ENCODE peak calls at places on chromosome 5, in six cellular contexts. L, F, H, C, I and Q are unnamed samples.

GRCh38 chr5:98827161-98827560 is 53.7 kb downstream of the RGMB start:
- DNase-seq in F (no peak), H (no peak), L (peak), C (no peak), I (no peak), Q (peak)

GRCh38 chr5:5014836-5015235 is 125.3 kb upstream of the ADAMTS16 start:
- DNase-seq in H (no peak), I (no peak), C (no peak), F (no peak), L (peak), Q (peak)

GRCh38 chr5:174793684-174794328 is 69.4 kb downstream of the MSX2 start:
- DNase-seq in C (peak), F (peak), L (peak), H (peak), I (peak), Q (peak)

GRCh38 chr5:56301041-56301440 is 67.9 kb upstream of the ANKRD55 start:
- DNase-seq in C (no peak), F (no peak), H (no peak), I (no peak), L (peak), Q (peak)

GRCh38 chr5:112419050-112419595 is at the start of gene EPB41L4A:
- DNase-seq in I (peak), F (peak), H (no peak), C (peak), L (peak), Q (no peak)

GRCh38 chr5:95102080-95102479 is 182.8 kb downstream of the MCTP1 start:
- DNase-seq in C (no peak), I (no peak), F (peak), L (no peak), H (no peak), Q (no peak)

GRCh38 chr5:137283801-137284200 is 215.3 kb downstream of the SPOCK1 start:
- DNase-seq in H (no peak), I (no peak), F (no peak), L (no peak), C (no peak), Q (no peak)

GRCh38 chr5:168740821-168741213 is 161.6 kb upstream of the PANK3 start:
- DNase-seq in H (no peak), I (no peak), F (no peak), C (no peak), L (no peak), Q (no peak)

GRCh38 chr5:5787366-5787765 is 364.9 kb downstream of the ICE1 start:
- DNase-seq in I (no peak), L (no peak), F (no peak), C (no peak), H (no peak), Q (no peak)

GRCh38 chr5:82422751-82423181 is 144.6 kb upstream of the RPS23 start:
- DNase-seq in I (no peak), L (peak), H (no peak), F (no peak), C (no peak), Q (peak)

GRCh38 chr5:39257554-39257953 is 38.2 kb upstream of the FYB1 start:
- DNase-seq in C (no peak), H (no peak), L (no peak), F (no peak), I (no peak), Q (no peak)

GRCh38 chr5:17415282-17415681 is 82.7 kb upstream of the TAF11L2 start:
- DNase-seq in F (no peak), I (no peak), H (no peak), C (peak), L (peak), Q (no peak)

GRCh38 chr5:136080483-136081180 is 51.8 kb downstream of the TGFBI start:
- DNase-seq in C (peak), H (peak), F (peak), I (peak), L (peak), Q (peak)

GRCh38 chr5:147892696-147893296 is 13.5 kb downstream of the C5orf46 start:
- DNase-seq in C (no peak), L (no peak), H (no peak), F (no peak), I (no peak), Q (no peak)

GRCh38 chr5:53882637-53883036 is 322.2 kb downstream of the NDUFS4 start:
- DNase-seq in C (no peak), I (no peak), H (no peak), L (no peak), F (no peak), Q (peak)

GRCh38 chr5:168055141-168055680 is 236.2 kb upstream of the WWC1 start:
- DNase-seq in I (no peak), C (no peak), L (no peak), H (no peak), F (no peak), Q (no peak)

GRCh38 chr5:33258553-33258952 is 182.2 kb upstream of the TARS1 start:
- DNase-seq in I (no peak), L (no peak), F (no peak), H (no peak), C (no peak), Q (peak)

GRCh38 chr5:157485811-157486739 is 26.1 kb downstream of the NIPAL4 start:
- DNase-seq in H (no peak), F (no peak), C (peak), I (no peak), L (no peak), Q (no peak)

GRCh38 chr5:140432916-140433315 is 31.3 kb downstream of the ANKHD1 start:
- DNase-seq in L (no peak), F (no peak), C (no peak), I (no peak), H (no peak), Q (no peak)

GRCh38 chr5:174581483-174581882 is 142.9 kb upstream of the MSX2 start:
- DNase-seq in H (no peak), F (no peak), I (no peak), L (peak), C (no peak), Q (peak)

GRCh38 chr5:140821375-140822280 is at the start of gene PCDHA5:
- DNase-seq in I (no peak), F (no peak), L (peak), C (no peak), H (no peak), Q (peak)

GRCh38 chr5:93126634-93127033 is 454.4 kb downstream of the NR2F1-AS1 start:
- DNase-seq in C (no peak), I (no peak), F (no peak), H (no peak), L (no peak), Q (peak)

GRCh38 chr5:147361441-147362175 is 126.8 kb downstream of the STK32A start:
- DNase-seq in C (no peak), F (no peak), H (no peak), I (no peak), L (no peak), Q (no peak)

GRCh38 chr5:6143523-6143922 is 234.8 kb downstream of the MED10 start:
- DNase-seq in H (peak), F (no peak), L (no peak), C (no peak), I (no peak), Q (no peak)

GRCh38 chr5:6829150-6829784 is 116.0 kb downstream of the TENT4A start:
- DNase-seq in I (no peak), F (no peak), H (no peak), L (no peak), C (no peak), Q (peak)

GRCh38 chr5:67487862-67488261 is 291.3 kb upstream of the CD180 start:
- DNase-seq in H (no peak), L (no peak), F (no peak), I (no peak), C (no peak), Q (no peak)

DNA sequence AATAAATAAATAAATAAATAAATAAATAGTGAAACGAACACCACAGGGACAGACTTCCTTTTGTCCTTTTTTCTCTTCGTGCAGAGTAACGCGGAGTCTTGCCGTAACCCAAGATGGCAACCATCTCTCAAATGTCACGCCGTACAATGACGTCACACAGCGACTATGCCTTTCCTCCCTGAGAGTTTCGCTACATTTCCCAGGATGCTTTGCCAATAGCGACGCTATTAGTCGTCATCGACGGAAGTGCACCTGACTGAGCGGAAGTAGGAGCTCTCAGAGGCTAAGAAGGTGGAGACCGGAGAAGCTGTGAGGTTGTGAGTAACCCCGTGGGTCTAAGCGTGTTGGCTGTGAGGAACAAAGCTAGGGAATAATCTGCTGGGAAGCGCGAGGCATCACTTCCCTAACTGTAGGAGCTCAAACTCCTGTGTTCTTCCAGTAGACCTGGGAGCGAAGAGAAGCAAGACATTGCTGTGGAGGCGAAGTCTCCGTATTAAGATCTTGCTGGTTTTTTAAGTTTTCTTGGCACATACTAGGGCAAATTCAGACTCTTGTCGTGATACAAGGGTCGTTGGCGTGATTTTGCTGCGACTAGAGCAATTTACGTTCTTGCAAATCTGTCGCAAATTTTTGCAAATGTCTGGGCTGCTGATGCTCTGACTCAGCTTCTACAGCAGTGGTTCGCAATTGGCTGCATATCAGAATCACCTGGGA is at the start of gene TTC1:
- DNase-seq in I (peak), L (peak), C (peak), F (peak), H (peak), Q (peak)
- H3K4me3 ChIP-seq in I (peak), L (peak), C (peak), F (peak), H (peak), Q (peak)

GRCh38 chr5:132064738-132065331 is 4.4 kb downstream of the IL3 start:
- DNase-seq in F (peak), C (peak), L (peak), H (peak), I (peak), Q (peak)
- TF ChIP-seq CTCF in F (peak), C (peak), L (peak), H (peak), I (peak), Q (peak)

GRCh38 chr5:90305022-90305720 is 104.4 kb downstream of the CETN3 start:
- DNase-seq in L (no peak), F (no peak), C (no peak), I (no peak), H (no peak), Q (no peak)
- H3K4me3 ChIP-seq in L (no peak), F (no peak), C (no peak), I (no peak), H (no peak), Q (no peak)

GRCh38 chr5:134524219-134524825 is 1.1 kb upstream of the JADE2 start:
- DNase-seq in L (peak), C (peak), H (peak), F (peak), I (peak), Q (peak)
- TF ChIP-seq CTCF in L (no peak), C (peak), H (peak), F (no peak), I (no peak), Q (no peak)

DNA sequence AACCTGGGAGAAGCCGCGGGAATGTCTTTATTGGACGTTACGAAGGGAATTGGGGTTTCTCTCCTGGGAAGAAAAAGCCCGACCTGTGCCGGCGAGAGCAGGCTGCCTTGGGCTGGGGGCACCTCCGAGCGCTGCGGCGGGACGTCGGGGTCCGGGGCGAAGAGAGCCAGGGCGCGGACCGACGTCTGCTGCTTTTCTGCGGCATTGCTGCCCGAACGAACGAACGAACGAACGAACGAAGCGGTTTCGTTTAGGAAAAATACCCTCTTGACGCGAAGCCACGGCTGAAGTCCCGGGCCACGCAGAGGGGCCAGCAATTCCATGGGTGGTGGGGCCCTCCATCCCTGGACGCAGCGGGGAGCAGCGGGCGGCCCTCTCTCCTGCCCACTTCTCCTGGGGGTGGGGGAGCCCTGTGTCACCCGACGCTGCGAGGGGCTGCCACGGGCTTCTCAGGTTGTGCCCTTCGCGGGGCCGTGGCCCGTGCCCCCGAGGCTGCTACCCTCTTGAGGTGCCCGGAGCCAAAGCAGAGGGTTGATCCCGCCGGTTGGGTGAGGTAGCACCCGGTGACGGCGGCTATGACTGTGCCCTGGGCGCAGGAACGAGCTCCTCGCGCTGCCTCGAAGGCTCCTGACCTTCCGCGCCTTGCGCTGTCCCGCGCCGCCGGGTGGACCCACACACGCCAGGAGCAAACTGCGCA is 4.9 kb upstream of the PITX1 start:
- DNase-seq in H (no peak), L (no peak), F (no peak), C (no peak), I (no peak), Q (no peak)
- H3K4me3 ChIP-seq in H (peak), L (no peak), F (no peak), C (peak), I (no peak), Q (no peak)

GRCh38 chr5:177402271-177403043 is 2.0 kb upstream of the PFN3 start:
- DNase-seq in I (peak), F (peak), C (peak), L (peak), H (peak), Q (peak)
- TF ChIP-seq CTCF in I (peak), F (peak), C (peak), L (peak), H (peak), Q (peak)

GRCh38 chr5:180785151-180785781 is 17.3 kb downstream of the MGAT1 start:
- DNase-seq in F (peak), C (peak), I (peak), L (peak), H (no peak), Q (peak)
- H3K4me3 ChIP-seq in F (no peak), C (no peak), I (no peak), L (no peak), H (peak), Q (no peak)

GRCh38 chr5:52359261-52359660 is 428.5 kb upstream of the ITGA1 start:
- DNase-seq in L (no peak), C (no peak), I (no peak), F (no peak), H (no peak), Q (no peak)

GRCh38 chr5:52360985-52361384 is 426.7 kb upstream of the ITGA1 start:
- DNase-seq in L (no peak), C (no peak), F (no peak), H (no peak), I (no peak), Q (no peak)

GRCh38 chr5:52356311-52356918 is 431.3 kb upstream of the ITGA1 start:
- DNase-seq in F (no peak), C (no peak), L (peak), I (no peak), H (no peak), Q (peak)
- TF ChIP-seq CTCF in F (peak), C (no peak), L (peak), I (peak), H (no peak), Q (peak)

DNA sequence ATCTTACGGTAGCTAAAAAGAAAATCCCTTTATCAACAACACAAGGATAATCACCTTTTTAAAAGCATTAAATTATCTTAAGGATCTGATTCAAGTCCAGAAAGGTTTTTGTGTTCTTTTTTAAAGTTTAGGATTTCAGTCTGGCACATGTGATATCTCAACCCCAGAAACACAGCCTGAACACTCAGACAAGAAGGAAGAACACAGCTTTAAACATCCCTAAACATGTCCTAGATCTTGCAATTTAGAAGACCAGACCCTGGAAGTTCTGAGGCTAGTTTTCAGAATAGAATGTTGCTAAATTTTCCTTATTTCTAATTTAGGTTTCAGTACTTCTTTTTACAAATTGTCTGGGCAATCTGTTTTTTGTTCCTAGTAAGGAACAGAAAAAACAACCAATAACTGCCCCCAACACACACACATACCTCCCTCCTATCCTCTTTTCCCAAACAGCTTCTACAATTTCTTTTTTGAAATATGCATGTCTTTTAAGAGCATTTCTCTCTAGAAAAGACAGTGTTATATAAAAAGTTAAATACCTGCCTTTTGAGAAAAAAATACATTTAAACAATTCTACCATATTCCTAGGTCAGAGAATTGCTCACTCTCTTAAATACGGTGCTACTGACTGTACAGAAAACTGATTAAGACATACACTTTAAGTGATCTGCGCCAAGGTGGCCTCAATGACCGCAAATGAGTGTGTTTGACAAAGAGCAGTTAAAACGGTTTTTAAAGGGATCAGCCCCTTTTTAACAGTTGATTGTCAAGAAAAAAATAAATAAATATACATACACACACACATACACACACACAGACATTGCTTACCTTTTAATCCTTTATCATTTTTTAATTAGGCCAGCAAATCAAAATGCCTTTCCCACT is 830 bp downstream of the ZNF608 start:
- DNase-seq in C (no peak), H (no peak), L (peak), F (no peak), I (no peak), Q (peak)
- H3K4me3 ChIP-seq in C (peak), H (peak), L (peak), F (peak), I (peak), Q (peak)